ENCODE peak calls at places on chromosomes 2 and 18, in eight cellular contexts. One of them, this sample, is unnamed.

GRCh38 chr2:70936979-70937811 is 1.5 kb downstream of the ATP6V1B1 start:
- DNase-seq in CD4-positive, alpha-beta T cell: no peak
- DNase-seq in right cardiac atrium: no peak
- DNase-seq in Karpas-422: no peak
- DNase-seq in CD4-positive, alpha-beta memory T cell: no peak
- DNase-seq in caudate nucleus: no peak
- DNase-seq in neural progenitor cell: peak
- DNase-seq in sigmoid colon: peak
- DNase-seq in this sample: no peak

GRCh38 chr18:3526421-3527354 is 76.7 kb downstream of the TGIF1 start:
- DNase-seq in neural progenitor cell: peak
- DNase-seq in CD4-positive, alpha-beta memory T cell: no peak
- DNase-seq in CD4-positive, alpha-beta T cell: no peak
- DNase-seq in right cardiac atrium: no peak
- DNase-seq in Karpas-422: peak
- DNase-seq in caudate nucleus: no peak
- DNase-seq in sigmoid colon: no peak
- DNase-seq in this sample: no peak

GRCh38 chr2:72833084-72833714 is 7.4 kb upstream of the EXOC6B start:
- DNase-seq in CD4-positive, alpha-beta T cell: no peak
- DNase-seq in right cardiac atrium: no peak
- DNase-seq in sigmoid colon: no peak
- DNase-seq in caudate nucleus: no peak
- DNase-seq in CD4-positive, alpha-beta memory T cell: peak
- DNase-seq in Karpas-422: no peak
- DNase-seq in neural progenitor cell: no peak
- DNase-seq in this sample: peak

GRCh38 chr2:146239392-146240135 is 1605.3 kb upstream of the ACVR2A start:
- DNase-seq in neural progenitor cell: no peak
- DNase-seq in CD4-positive, alpha-beta memory T cell: no peak
- DNase-seq in CD4-positive, alpha-beta T cell: no peak
- DNase-seq in sigmoid colon: no peak
- DNase-seq in right cardiac atrium: no peak
- DNase-seq in Karpas-422: no peak
- DNase-seq in caudate nucleus: no peak
- DNase-seq in this sample: no peak

GRCh38 chr2:156845806-156846558 is 409.8 kb downstream of the GPD2 start:
- DNase-seq in CD4-positive, alpha-beta T cell: no peak
- DNase-seq in sigmoid colon: no peak
- DNase-seq in CD4-positive, alpha-beta memory T cell: no peak
- DNase-seq in right cardiac atrium: no peak
- DNase-seq in neural progenitor cell: no peak
- DNase-seq in caudate nucleus: no peak
- DNase-seq in Karpas-422: no peak
- DNase-seq in this sample: no peak

GRCh38 chr2:127593228-127594115 is 52.5 kb upstream of the GPR17 start:
- DNase-seq in caudate nucleus: no peak
- DNase-seq in CD4-positive, alpha-beta T cell: no peak
- DNase-seq in Karpas-422: no peak
- DNase-seq in sigmoid colon: no peak
- DNase-seq in right cardiac atrium: no peak
- DNase-seq in neural progenitor cell: no peak
- DNase-seq in CD4-positive, alpha-beta memory T cell: no peak
- DNase-seq in this sample: no peak

GRCh38 chr2:10447300-10448207 is 573 bp downstream of the ODC1 start:
- DNase-seq in CD4-positive, alpha-beta memory T cell: peak
- DNase-seq in caudate nucleus: peak
- DNase-seq in sigmoid colon: no peak
- DNase-seq in neural progenitor cell: peak
- DNase-seq in right cardiac atrium: no peak
- DNase-seq in Karpas-422: peak
- DNase-seq in CD4-positive, alpha-beta T cell: no peak
- DNase-seq in this sample: no peak

GRCh38 chr2:191941376-191941775 is 94.5 kb upstream of the CAVIN2 start:
- DNase-seq in CD4-positive, alpha-beta T cell: no peak
- DNase-seq in right cardiac atrium: no peak
- DNase-seq in neural progenitor cell: no peak
- DNase-seq in sigmoid colon: no peak
- DNase-seq in Karpas-422: no peak
- DNase-seq in caudate nucleus: no peak
- DNase-seq in CD4-positive, alpha-beta memory T cell: no peak
- DNase-seq in this sample: no peak

GRCh38 chr2:41932241-41933034 is 115.4 kb upstream of the PKDCC start:
- DNase-seq in right cardiac atrium: peak
- DNase-seq in CD4-positive, alpha-beta T cell: no peak
- DNase-seq in neural progenitor cell: no peak
- DNase-seq in Karpas-422: no peak
- DNase-seq in caudate nucleus: no peak
- DNase-seq in CD4-positive, alpha-beta memory T cell: no peak
- DNase-seq in sigmoid colon: peak
- DNase-seq in this sample: no peak

GRCh38 chr18:30280861-30281470 is 761.6 kb downstream of the DSC3 start:
- DNase-seq in right cardiac atrium: no peak
- DNase-seq in CD4-positive, alpha-beta memory T cell: no peak
- DNase-seq in caudate nucleus: no peak
- DNase-seq in CD4-positive, alpha-beta T cell: no peak
- DNase-seq in Karpas-422: peak
- DNase-seq in neural progenitor cell: peak
- DNase-seq in sigmoid colon: no peak
- DNase-seq in this sample: no peak

GRCh38 chr2:121649402-121649651 is at the start of gene CLASP1:
- DNase-seq in neural progenitor cell: peak
- DNase-seq in sigmoid colon: peak
- DNase-seq in CD4-positive, alpha-beta T cell: peak
- DNase-seq in Karpas-422: peak
- DNase-seq in right cardiac atrium: peak
- DNase-seq in caudate nucleus: peak
- DNase-seq in CD4-positive, alpha-beta memory T cell: peak
- DNase-seq in this sample: peak

GRCh38 chr2:219344756-219345458 is 12.4 kb upstream of the RESP18 start:
- DNase-seq in sigmoid colon: peak
- DNase-seq in neural progenitor cell: peak
- DNase-seq in caudate nucleus: no peak
- DNase-seq in CD4-positive, alpha-beta T cell: no peak
- DNase-seq in Karpas-422: no peak
- DNase-seq in right cardiac atrium: peak
- DNase-seq in CD4-positive, alpha-beta memory T cell: no peak
- DNase-seq in this sample: no peak

GRCh38 chr2:232339121-232340081 is 39.1 kb upstream of the ALPP start:
- DNase-seq in CD4-positive, alpha-beta memory T cell: no peak
- DNase-seq in CD4-positive, alpha-beta T cell: no peak
- DNase-seq in sigmoid colon: peak
- DNase-seq in right cardiac atrium: no peak
- DNase-seq in neural progenitor cell: no peak
- DNase-seq in caudate nucleus: no peak
- DNase-seq in Karpas-422: no peak
- DNase-seq in this sample: no peak

GRCh38 chr2:192298664-192299063 is 103.9 kb upstream of the TMEFF2 start:
- DNase-seq in neural progenitor cell: peak
- DNase-seq in CD4-positive, alpha-beta memory T cell: no peak
- DNase-seq in Karpas-422: no peak
- DNase-seq in CD4-positive, alpha-beta T cell: no peak
- DNase-seq in caudate nucleus: no peak
- DNase-seq in sigmoid colon: no peak
- DNase-seq in right cardiac atrium: no peak
- DNase-seq in this sample: no peak

GRCh38 chr2:221570321-221571107 is 1.6 kb downstream of the EPHA4 start:
- DNase-seq in right cardiac atrium: peak
- DNase-seq in Karpas-422: no peak
- DNase-seq in sigmoid colon: no peak
- DNase-seq in CD4-positive, alpha-beta T cell: no peak
- DNase-seq in caudate nucleus: no peak
- DNase-seq in CD4-positive, alpha-beta memory T cell: peak
- DNase-seq in neural progenitor cell: peak
- DNase-seq in this sample: no peak

GRCh38 chr2:96984300-96984699 is 2.1 kb downstream of the FAM178B start:
- DNase-seq in neural progenitor cell: no peak
- DNase-seq in right cardiac atrium: no peak
- DNase-seq in Karpas-422: no peak
- DNase-seq in CD4-positive, alpha-beta memory T cell: no peak
- DNase-seq in caudate nucleus: no peak
- DNase-seq in CD4-positive, alpha-beta T cell: no peak
- DNase-seq in sigmoid colon: no peak
- DNase-seq in this sample: no peak

GRCh38 chr2:239225921-239226561 is 174.8 kb downstream of the HDAC4 start:
- DNase-seq in Karpas-422: no peak
- DNase-seq in neural progenitor cell: no peak
- DNase-seq in sigmoid colon: peak
- DNase-seq in CD4-positive, alpha-beta T cell: no peak
- DNase-seq in caudate nucleus: no peak
- DNase-seq in CD4-positive, alpha-beta memory T cell: no peak
- DNase-seq in right cardiac atrium: no peak
- DNase-seq in this sample: no peak

GRCh38 chr2:199527071-199527470 is 69.3 kb upstream of the SATB2 start:
- DNase-seq in sigmoid colon: no peak
- DNase-seq in caudate nucleus: no peak
- DNase-seq in Karpas-422: no peak
- DNase-seq in CD4-positive, alpha-beta memory T cell: no peak
- DNase-seq in right cardiac atrium: no peak
- DNase-seq in neural progenitor cell: no peak
- DNase-seq in CD4-positive, alpha-beta T cell: no peak
- DNase-seq in this sample: no peak

GRCh38 chr2:15745329-15745728 is 153.7 kb downstream of the DDX1 start:
- DNase-seq in right cardiac atrium: no peak
- DNase-seq in neural progenitor cell: no peak
- DNase-seq in Karpas-422: no peak
- DNase-seq in CD4-positive, alpha-beta memory T cell: no peak
- DNase-seq in sigmoid colon: no peak
- DNase-seq in caudate nucleus: no peak
- DNase-seq in CD4-positive, alpha-beta T cell: no peak
- DNase-seq in this sample: no peak

GRCh38 chr18:44557626-44558151 is 123.0 kb upstream of the SETBP1 start:
- DNase-seq in CD4-positive, alpha-beta T cell: no peak
- DNase-seq in caudate nucleus: no peak
- DNase-seq in right cardiac atrium: no peak
- DNase-seq in CD4-positive, alpha-beta memory T cell: no peak
- DNase-seq in sigmoid colon: no peak
- DNase-seq in neural progenitor cell: no peak
- DNase-seq in Karpas-422: no peak
- DNase-seq in this sample: no peak
- H3K27ac ChIP-seq in CD4-positive, alpha-beta T cell: no peak
- H3K27ac ChIP-seq in caudate nucleus: no peak
- H3K27ac ChIP-seq in right cardiac atrium: no peak
- H3K27ac ChIP-seq in CD4-positive, alpha-beta memory T cell: no peak
- H3K27ac ChIP-seq in sigmoid colon: no peak
- H3K27ac ChIP-seq in neural progenitor cell: no peak
- H3K27ac ChIP-seq in Karpas-422: no peak
- H3K27ac ChIP-seq in this sample: no peak

DNA sequence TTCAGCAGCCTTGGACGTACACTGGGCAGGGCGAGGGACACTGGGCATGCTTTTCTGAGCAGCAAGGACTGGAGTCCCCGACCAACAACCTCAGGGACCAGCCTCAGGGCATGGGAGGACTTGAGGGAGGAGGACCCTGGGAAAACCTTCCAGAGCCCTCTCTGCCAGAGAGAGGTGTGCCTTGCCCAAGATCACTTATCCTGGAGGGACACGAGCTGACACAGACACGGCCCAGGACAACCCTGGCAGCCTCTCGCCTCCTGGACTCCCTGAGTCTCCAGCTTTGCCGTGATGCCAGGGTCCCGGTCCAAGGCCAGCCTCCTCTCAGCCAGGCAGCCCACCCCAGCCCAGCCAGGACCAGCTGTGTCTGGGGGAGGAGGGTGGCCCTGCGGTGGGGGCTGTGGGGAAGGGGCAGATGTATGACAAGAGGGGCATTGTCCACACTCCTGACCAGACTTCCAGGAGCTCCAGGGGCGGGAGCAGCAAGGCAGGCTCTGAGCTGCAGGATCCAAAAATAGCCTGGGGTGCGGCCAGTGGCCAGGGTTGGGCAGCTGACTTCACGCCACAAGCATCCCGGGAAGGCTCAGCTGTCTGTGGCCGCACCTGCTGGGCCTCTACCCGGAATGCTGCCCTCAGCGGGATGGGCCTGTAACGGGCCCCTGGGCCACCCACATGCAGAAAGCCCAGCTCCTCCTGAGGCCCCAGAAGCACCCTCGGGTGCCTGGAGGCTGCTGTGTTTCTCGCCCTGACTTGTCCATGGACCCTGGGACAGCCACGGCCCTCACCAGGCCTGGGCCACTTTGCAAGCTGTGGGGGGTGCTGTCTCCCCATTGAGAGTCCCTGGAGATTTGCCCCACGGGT is 65.5 kb upstream of the GPC1 start:
- DNase-seq in right cardiac atrium: peak
- DNase-seq in CD4-positive, alpha-beta memory T cell: no peak
- DNase-seq in CD4-positive, alpha-beta T cell: no peak
- DNase-seq in sigmoid colon: peak
- DNase-seq in caudate nucleus: peak
- DNase-seq in neural progenitor cell: no peak
- DNase-seq in Karpas-422: no peak
- DNase-seq in this sample: no peak
- H3K27ac ChIP-seq in right cardiac atrium: peak
- H3K27ac ChIP-seq in CD4-positive, alpha-beta memory T cell: no peak
- H3K27ac ChIP-seq in CD4-positive, alpha-beta T cell: no peak
- H3K27ac ChIP-seq in sigmoid colon: peak
- H3K27ac ChIP-seq in caudate nucleus: peak
- H3K27ac ChIP-seq in neural progenitor cell: no peak
- H3K27ac ChIP-seq in Karpas-422: no peak
- H3K27ac ChIP-seq in this sample: no peak

GRCh38 chr2:217930783-217931563 is 71.8 kb downstream of the TNS1 start:
- DNase-seq in neural progenitor cell: no peak
- DNase-seq in CD4-positive, alpha-beta memory T cell: no peak
- DNase-seq in sigmoid colon: no peak
- DNase-seq in right cardiac atrium: peak
- DNase-seq in CD4-positive, alpha-beta T cell: no peak
- DNase-seq in caudate nucleus: no peak
- DNase-seq in Karpas-422: no peak
- DNase-seq in this sample: no peak
- H3K27ac ChIP-seq in neural progenitor cell: no peak
- H3K27ac ChIP-seq in CD4-positive, alpha-beta memory T cell: no peak
- H3K27ac ChIP-seq in sigmoid colon: peak
- H3K27ac ChIP-seq in right cardiac atrium: peak
- H3K27ac ChIP-seq in CD4-positive, alpha-beta T cell: no peak
- H3K27ac ChIP-seq in caudate nucleus: no peak
- H3K27ac ChIP-seq in Karpas-422: no peak
- H3K27ac ChIP-seq in this sample: no peak

DNA sequence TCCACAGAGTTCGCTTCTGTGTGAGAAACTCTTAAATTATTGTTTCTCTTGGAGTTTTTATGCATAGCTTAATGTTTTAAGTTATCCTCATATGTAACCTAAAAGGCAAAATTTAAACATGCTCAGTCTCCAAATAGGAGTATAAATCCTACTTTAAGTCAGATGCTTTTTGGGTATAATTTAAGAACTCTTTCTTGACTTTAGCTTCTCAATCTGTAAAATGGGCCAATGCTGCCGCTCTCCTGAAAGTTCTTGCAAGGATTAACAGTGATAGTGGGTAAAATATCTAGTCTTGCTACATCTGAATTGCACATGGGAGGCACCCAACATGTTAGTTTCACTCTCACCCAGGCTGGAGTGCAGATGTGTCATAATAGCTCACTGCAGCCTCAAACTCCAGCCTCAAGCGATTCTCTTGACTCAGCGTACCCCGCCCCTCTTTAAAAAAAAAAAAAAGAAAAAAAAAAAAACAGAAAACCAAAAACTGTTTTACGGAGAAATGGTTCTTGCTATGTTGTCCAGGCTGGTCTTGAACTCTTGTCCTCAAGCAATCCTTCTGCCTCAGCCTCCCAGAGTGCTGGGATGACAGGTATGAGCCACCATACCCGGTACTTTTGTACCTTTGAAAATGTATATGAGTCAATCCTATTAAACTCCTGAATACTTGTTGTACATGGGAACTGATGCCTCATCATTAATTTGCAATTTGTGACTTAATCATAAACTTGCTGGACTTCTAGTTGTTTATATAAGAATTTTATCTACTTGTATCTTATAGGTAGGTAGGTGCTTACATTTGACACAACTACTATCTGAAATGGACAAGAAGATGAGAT is 1.8 kb downstream of the FBXO48 start:
- DNase-seq in CD4-positive, alpha-beta memory T cell: peak
- DNase-seq in CD4-positive, alpha-beta T cell: peak
- DNase-seq in right cardiac atrium: no peak
- DNase-seq in Karpas-422: no peak
- DNase-seq in neural progenitor cell: no peak
- DNase-seq in sigmoid colon: no peak
- DNase-seq in caudate nucleus: no peak
- DNase-seq in this sample: peak
- H3K27ac ChIP-seq in CD4-positive, alpha-beta memory T cell: peak
- H3K27ac ChIP-seq in CD4-positive, alpha-beta T cell: no peak
- H3K27ac ChIP-seq in right cardiac atrium: no peak
- H3K27ac ChIP-seq in Karpas-422: no peak
- H3K27ac ChIP-seq in neural progenitor cell: no peak
- H3K27ac ChIP-seq in sigmoid colon: peak
- H3K27ac ChIP-seq in caudate nucleus: no peak
- H3K27ac ChIP-seq in this sample: no peak

This sample was measured in CD8-positive, alpha-beta memory T cell.